ENCODE peak calls at places on chromosomes 6 and 20, in five cellular contexts. R is IMR-90, Q is cardiac fibroblast, V is A549, P is fibroblast of lung. E is an unnamed sample.

GRCh38 chr6:145903356-145904102 is 60.6 kb downstream of the SHPRH start:
- DNase-seq in R (peak; percentile 83), Q (peak; percentile 30), V (no peak), P (peak; percentile 69), E (no peak)

GRCh38 chr20:19918965-19919329 is 98.2 kb upstream of the NAA20 start:
- DNase-seq in R (no peak), Q (no peak), V (no peak), P (no peak), E (no peak)

GRCh38 chr6:93282521-93283031 is 136.8 kb downstream of the EPHA7 start:
- DNase-seq in R (no peak), Q (no peak), V (no peak), P (no peak), E (no peak)

GRCh38 chr6:37201726-37202125 is 31.8 kb downstream of the PIM1 start:
- DNase-seq in R (no peak), Q (no peak), V (no peak), P (no peak), E (no peak)

GRCh38 chr6:149273318-149273717 is 44.2 kb upstream of the TAB2 start:
- DNase-seq in R (no peak), Q (no peak), V (no peak), P (no peak), E (no peak)

GRCh38 chr20:5654557-5654956 is 95.6 kb upstream of the SHLD1 start:
- DNase-seq in R (peak; percentile 97), Q (peak; percentile 97), V (peak; percentile 95), P (peak; percentile 89), E (peak; percentile 98)

GRCh38 chr6:4125933-4126864 is 9.2 kb downstream of the ECI2 start:
- DNase-seq in R (peak; percentile 90), Q (peak; percentile 93), V (peak; percentile 61), P (peak; percentile 91), E (peak; percentile 76)

GRCh38 chr6:11996751-11997150 is 15.4 kb upstream of the HIVEP1 start:
- DNase-seq in R (no peak), Q (no peak), V (no peak), P (no peak), E (no peak)

GRCh38 chr6:149924933-149925252 is 2.0 kb upstream of the RAET1G start:
- DNase-seq in R (no peak), Q (no peak), V (no peak), P (no peak), E (no peak)

GRCh38 chr20:5402903-5403531 is 86.3 kb upstream of the PROKR2 start:
- DNase-seq in R (peak; percentile 11), Q (peak; percentile 41), V (peak; percentile 55), P (no peak), E (peak; percentile 44)

GRCh38 chr6:49151957-49152356 is 311.1 kb downstream of the MMUT start:
- DNase-seq in R (no peak), Q (no peak), V (no peak), P (peak; percentile 6), E (no peak)

GRCh38 chr6:12555267-12555666 is 161.3 kb upstream of the PHACTR1 start:
- DNase-seq in R (peak; percentile 61), Q (peak; percentile 89), V (no peak), P (no peak), E (peak; percentile 74)

GRCh38 chr6:53938810-53939209 is 144.0 kb downstream of the LRRC1 start:
- DNase-seq in R (peak; percentile 64), Q (peak; percentile 57), V (no peak), P (peak; percentile 67), E (no peak)

GRCh38 chr6:139270249-139270648 is 21.5 kb downstream of the TXLNB start:
- DNase-seq in R (no peak), Q (no peak), V (no peak), P (no peak), E (no peak)

GRCh38 chr6:128632131-128632530 is 111.7 kb upstream of the PTPRK start:
- DNase-seq in R (peak; percentile 20), Q (peak; percentile 66), V (no peak), P (no peak), E (peak; percentile 91)

GRCh38 chr20:3082955-3083952 is 1.3 kb downstream of the AVP start:
- DNase-seq in R (no peak), Q (no peak), V (no peak), P (no peak), E (no peak)

GRCh38 chr6:106731144-106731842 is 101.9 kb downstream of the QRSL1 start:
- DNase-seq in R (no peak), Q (no peak), V (no peak), P (no peak), E (no peak)

GRCh38 chr6:169112483-169113320 is 140.9 kb downstream of the THBS2 start:
- DNase-seq in R (no peak), Q (no peak), V (no peak), P (no peak), E (no peak)

GRCh38 chr6:75115501-75115900 is 90.4 kb downstream of the COL12A1 start:
- DNase-seq in R (peak; percentile 52), Q (peak; percentile 27), V (no peak), P (no peak), E (no peak)
- H3K4me3 ChIP-seq in R (no peak overlapping the region), Q (no peak overlapping the region), V (no peak overlapping the region), P (no peak overlapping the region), E (no peak overlapping the region)

DNA sequence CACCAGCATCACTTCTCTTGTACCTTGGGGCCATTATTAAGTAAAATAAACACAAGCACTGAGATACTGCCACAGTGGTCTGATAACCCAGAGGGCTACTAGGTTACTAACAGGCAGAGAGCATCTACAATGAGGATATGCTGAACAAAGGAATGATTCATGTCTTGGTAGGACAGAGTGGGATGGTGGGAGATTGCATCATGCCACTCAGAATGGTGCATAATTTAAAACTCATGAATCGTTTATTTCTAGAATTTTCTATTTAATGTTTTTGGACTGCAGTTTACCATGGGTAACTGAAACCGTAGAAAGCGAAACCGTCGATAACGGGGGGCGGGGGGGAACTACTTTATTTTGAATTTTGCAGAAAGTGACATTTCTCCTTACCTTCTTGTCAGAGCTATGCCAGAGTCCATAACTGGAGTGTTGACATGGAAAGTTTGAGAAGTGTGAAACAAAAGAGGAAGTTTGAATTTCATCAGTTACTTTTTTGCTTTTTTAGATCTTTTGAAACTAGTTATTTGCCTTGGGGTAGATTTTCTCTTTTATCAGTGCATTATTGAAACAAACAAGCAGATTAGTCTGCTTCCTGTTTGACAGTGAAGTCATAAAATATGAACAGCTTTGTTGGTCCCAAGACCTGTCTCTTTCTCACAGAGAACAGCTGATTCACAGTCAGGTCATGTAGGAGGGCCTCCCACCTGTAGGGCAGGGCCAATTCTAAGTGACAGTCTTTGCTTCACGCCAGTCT is 124.9 kb downstream of the KLHL32 start:
- DNase-seq in R (no peak), Q (no peak), V (no peak), P (no peak), E (peak; percentile 59)
- H3K4me3 ChIP-seq in R (no peak overlapping the region), Q (no peak overlapping the region), V (no peak overlapping the region), P (no peak overlapping the region), E (no peak overlapping the region)

GRCh38 chr20:58227391-58228102 is 906 bp downstream of the ANKRD60 start:
- DNase-seq in R (no peak), Q (no peak), V (no peak), P (no peak), E (no peak)
- H3K4me3 ChIP-seq in R (no peak overlapping the region), Q (no peak overlapping the region), V (no peak overlapping the region), P (no peak overlapping the region), E (no peak overlapping the region)

GRCh38 chr6:165847407-165848098 is 184.5 kb upstream of the PDE10A start:
- DNase-seq in R (peak; percentile 89), Q (peak; percentile 56), V (no peak), P (peak; percentile 81), E (no peak)

GRCh38 chr6:165848099-165848461 is 185.0 kb upstream of the PDE10A start:
- DNase-seq in R (no peak), Q (no peak), V (no peak), P (no peak), E (no peak)

GRCh38 chr6:165844801-165845364 is 181.8 kb upstream of the PDE10A start:
- DNase-seq in R (no peak), Q (no peak), V (no peak), P (no peak), E (no peak)

GRCh38 chr6:165845488-165845887 is 182.4 kb upstream of the PDE10A start:
- DNase-seq in R (peak; percentile 29), Q (no peak), V (no peak), P (peak; percentile 44), E (no peak)

DNA sequence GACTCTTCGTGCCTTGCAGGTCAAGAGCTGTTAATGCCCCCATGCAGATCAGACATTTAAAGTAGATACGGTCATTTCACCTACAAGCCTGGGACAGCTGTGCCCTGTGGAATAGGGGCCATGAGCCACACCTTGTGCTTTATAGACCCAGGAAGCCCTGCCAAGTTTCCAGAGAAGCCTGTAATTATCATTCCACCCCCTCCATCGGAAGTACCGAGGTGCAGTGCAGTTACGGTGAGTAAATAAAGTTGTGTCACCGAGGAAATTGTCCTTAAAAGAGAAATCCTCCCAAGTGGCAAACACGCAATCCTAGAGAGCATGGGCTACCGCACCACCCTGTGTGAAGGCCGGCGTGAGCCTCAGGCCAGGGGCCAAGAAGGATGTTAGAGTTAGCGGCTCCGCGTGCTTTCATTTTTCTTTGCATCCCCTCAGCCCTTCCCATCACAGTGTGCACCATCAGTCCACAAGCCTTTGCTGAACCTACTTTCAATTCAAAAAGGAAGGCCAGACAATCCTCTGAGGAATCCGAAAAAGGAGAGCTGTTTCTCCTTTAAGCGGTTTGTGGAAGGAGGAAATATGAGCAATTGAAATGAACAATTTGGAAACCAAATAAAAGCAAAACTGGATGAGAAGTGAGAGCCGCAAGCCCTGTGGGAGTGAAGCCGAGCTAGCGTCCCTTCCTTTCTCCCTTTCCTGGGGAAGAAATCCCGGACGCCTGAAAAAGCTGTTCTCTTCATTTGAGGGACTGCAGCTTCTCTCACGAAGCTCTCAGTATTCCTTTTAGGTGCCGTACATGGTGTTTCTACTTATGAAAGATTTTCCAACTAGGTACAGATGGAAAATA is 183.3 kb upstream of the PDE10A start:
- DNase-seq in R (peak; percentile 8), Q (peak; percentile 33), V (no peak), P (peak; percentile 9), E (no peak)
- H3K4me3 ChIP-seq in R (peak overlapping the region; percentile 29), Q (peak overlapping the region; percentile 47), V (no peak overlapping the region), P (peak overlapping the region; percentile 49), E (no peak overlapping the region)

DNA sequence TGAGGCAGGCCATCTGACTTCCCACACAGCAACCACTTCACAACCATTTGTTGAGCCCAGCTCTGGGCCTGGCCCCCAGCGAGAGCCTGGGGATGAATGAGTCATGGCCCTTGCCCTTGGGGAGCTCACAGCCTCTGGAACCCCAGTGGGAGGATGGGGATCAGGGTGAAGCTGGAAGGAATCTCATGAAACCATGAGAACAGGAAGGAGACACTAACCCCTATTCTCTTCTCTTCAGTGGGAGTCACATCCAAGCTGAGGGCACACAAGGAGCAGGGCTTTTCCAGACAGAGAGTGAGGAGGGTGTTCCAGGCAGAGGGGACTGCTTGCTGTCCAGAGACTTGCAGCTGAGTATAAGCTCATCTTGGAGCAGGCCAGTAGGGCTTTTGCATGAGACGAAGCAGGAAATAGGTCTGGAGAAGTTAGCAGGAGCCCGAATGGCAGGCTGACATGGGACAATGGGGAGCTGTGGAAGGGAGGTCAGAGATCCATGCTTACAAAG is 7.5 kb downstream of the FOXS1 start:
- DNase-seq in R (peak; percentile 19), Q (peak; percentile 86), V (no peak), P (peak; percentile 29), E (no peak)
- H3K4me3 ChIP-seq in R (no peak overlapping the region), Q (no peak overlapping the region), V (no peak overlapping the region), P (no peak overlapping the region), E (no peak overlapping the region)